ENCODE peak calls at places on chromosomes 4 and X, in four cellular contexts. One of them, this sample, is unnamed. For H3K9me2, the result is how much of the 10 kb centered on the place peaks cover.

GRCh38 chr4:59518005-59518823 is 1681.9 kb upstream of the ADGRL3 start:
- DNase-seq in hepatocyte: no peak
- DNase-seq in GM23248: no peak
- DNase-seq in OCI-LY7: no peak
- DNase-seq in this sample: no peak

GRCh38 chr4:109302366-109303140 is at the start of gene COL25A1:
- DNase-seq in hepatocyte: peak
- DNase-seq in GM23248: peak
- DNase-seq in OCI-LY7: no peak
- DNase-seq in this sample: peak

GRCh38 chrX:413322-414201 is 26.9 kb upstream of the PPP2R3B start:
- DNase-seq in hepatocyte: no peak
- DNase-seq in GM23248: no peak
- DNase-seq in OCI-LY7: no peak
- DNase-seq in this sample: no peak

GRCh38 chrX:119121341-119121740 is 6.3 kb downstream of the KIAA1210 start:
- DNase-seq in hepatocyte: no peak
- DNase-seq in GM23248: peak
- DNase-seq in OCI-LY7: no peak
- DNase-seq in this sample: no peak

GRCh38 chrX:143081231-143081630 is 55.5 kb downstream of the SPANXN4 start:
- DNase-seq in hepatocyte: no peak
- DNase-seq in GM23248: no peak
- DNase-seq in OCI-LY7: no peak
- DNase-seq in this sample: peak

GRCh38 chr4:4416981-4417380 is 30.1 kb downstream of the NSG1 start:
- DNase-seq in hepatocyte: no peak
- DNase-seq in GM23248: no peak
- DNase-seq in OCI-LY7: no peak
- DNase-seq in this sample: no peak

GRCh38 chrX:69232945-69233344 is 67.7 kb upstream of the PJA1 start:
- DNase-seq in hepatocyte: no peak
- DNase-seq in GM23248: peak
- DNase-seq in OCI-LY7: no peak
- DNase-seq in this sample: no peak

GRCh38 chr4:4460759-4461158 is 73.9 kb downstream of the NSG1 start:
- DNase-seq in hepatocyte: no peak
- DNase-seq in GM23248: no peak
- DNase-seq in OCI-LY7: no peak
- DNase-seq in this sample: no peak

GRCh38 chrX:23634181-23634580 is 33.1 kb upstream of the PRDX4 start:
- DNase-seq in hepatocyte: no peak
- DNase-seq in GM23248: peak
- DNase-seq in OCI-LY7: no peak
- DNase-seq in this sample: no peak

GRCh38 chr4:95219109-95219508 is 329.7 kb downstream of the UNC5C start:
- DNase-seq in hepatocyte: no peak
- DNase-seq in GM23248: peak
- DNase-seq in OCI-LY7: no peak
- DNase-seq in this sample: no peak

GRCh38 chr4:98620087-98620784 is 38.2 kb downstream of the TSPAN5 start:
- DNase-seq in hepatocyte: no peak
- DNase-seq in GM23248: no peak
- DNase-seq in OCI-LY7: no peak
- DNase-seq in this sample: no peak

GRCh38 chr4:119025916-119026661 is 109.5 kb upstream of the MYOZ2 start:
- DNase-seq in hepatocyte: peak
- DNase-seq in GM23248: peak
- DNase-seq in OCI-LY7: no peak
- DNase-seq in this sample: no peak

GRCh38 chr4:6772223-6772928 is 10.2 kb upstream of the KIAA0232 start:
- DNase-seq in hepatocyte: no peak
- DNase-seq in GM23248: peak
- DNase-seq in OCI-LY7: no peak
- DNase-seq in this sample: no peak

GRCh38 chr4:124980276-124980752 is 267.8 kb upstream of the ANKRD50 start:
- DNase-seq in hepatocyte: no peak
- DNase-seq in GM23248: peak
- DNase-seq in OCI-LY7: no peak
- DNase-seq in this sample: no peak

GRCh38 chr4:111510535-111510934 is 634.7 kb upstream of the FAM241A start:
- DNase-seq in hepatocyte: no peak
- DNase-seq in GM23248: peak
- DNase-seq in OCI-LY7: no peak
- DNase-seq in this sample: no peak

GRCh38 chr4:156252300-156253016 is 298.8 kb upstream of the CTSO start:
- DNase-seq in hepatocyte: no peak
- DNase-seq in GM23248: peak
- DNase-seq in OCI-LY7: no peak
- DNase-seq in this sample: no peak

GRCh38 chrX:41779058-41779564 is 55.1 kb downstream of the GPR82 start:
- DNase-seq in hepatocyte: peak
- DNase-seq in GM23248: peak
- DNase-seq in OCI-LY7: no peak
- DNase-seq in this sample: no peak

GRCh38 chr4:13617801-13618200 is 9.7 kb downstream of the BOD1L1 start:
- DNase-seq in hepatocyte: no peak
- DNase-seq in GM23248: no peak
- DNase-seq in OCI-LY7: no peak
- DNase-seq in this sample: no peak

GRCh38 chrX:68060506-68061205 is 372.6 kb downstream of the OPHN1 start:
- DNase-seq in hepatocyte: no peak
- DNase-seq in GM23248: no peak
- DNase-seq in OCI-LY7: no peak
- DNase-seq in this sample: no peak

GRCh38 chrX:135632353-135632752 is 81.1 kb upstream of the CT45A1 start:
- DNase-seq in hepatocyte: no peak
- DNase-seq in GM23248: no peak
- DNase-seq in OCI-LY7: peak
- DNase-seq in this sample: peak

GRCh38 chr4:165982934-165983333 is 109.9 kb downstream of the TLL1 start:
- DNase-seq in hepatocyte: no peak
- DNase-seq in GM23248: no peak
- DNase-seq in OCI-LY7: no peak
- DNase-seq in this sample: no peak

GRCh38 chr4:105060628-105061027 is 86.0 kb upstream of the TET2 start:
- DNase-seq in hepatocyte: no peak
- DNase-seq in GM23248: no peak
- DNase-seq in OCI-LY7: no peak
- DNase-seq in this sample: peak

GRCh38 chr4:183276106-183276505 is 44.0 kb downstream of the CLDN22 start:
- DNase-seq in hepatocyte: no peak
- DNase-seq in GM23248: no peak
- DNase-seq in OCI-LY7: no peak
- DNase-seq in this sample: no peak

GRCh38 chrX:152259150-152259549 is 120.8 kb upstream of the MAGEA10 start:
- DNase-seq in hepatocyte: no peak
- DNase-seq in GM23248: no peak
- DNase-seq in OCI-LY7: no peak
- DNase-seq in this sample: no peak

GRCh38 chr4:184250795-184251679 is 33.4 kb upstream of the ENPP6 start:
- DNase-seq in hepatocyte: peak
- DNase-seq in GM23248: peak
- DNase-seq in OCI-LY7: peak
- DNase-seq in this sample: peak

DNA sequence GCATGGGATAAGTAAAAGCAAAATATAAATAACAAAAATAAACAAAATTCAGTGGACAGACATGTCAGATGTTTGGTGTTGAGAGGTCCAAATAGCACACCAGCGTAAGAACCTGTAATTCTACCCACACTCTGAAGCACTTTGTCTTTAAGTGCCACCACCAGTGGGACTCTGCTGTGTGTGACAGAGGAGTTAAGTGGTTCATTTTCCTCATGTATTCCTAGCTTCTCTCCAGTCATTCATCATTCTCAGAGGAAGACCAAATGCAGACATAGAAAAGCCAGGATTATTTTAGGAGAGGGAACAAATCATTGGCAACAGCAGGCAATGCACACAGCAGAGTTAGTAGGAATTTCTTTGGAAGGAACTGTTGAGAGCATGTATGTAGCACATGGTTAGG is 43.1 kb upstream of the ARHGAP24 start:
- DNase-seq in hepatocyte: no peak
- DNase-seq in GM23248: no peak
- DNase-seq in OCI-LY7: no peak
- DNase-seq in this sample: no peak
- H3K4me3 ChIP-seq in hepatocyte: no peak
- H3K4me3 ChIP-seq in GM23248: no peak
- H3K4me3 ChIP-seq in OCI-LY7: no peak
- H3K4me3 ChIP-seq in this sample: no peak

GRCh38 chr4:153169811-153170210 is 34.4 kb upstream of the TRIM2 start:
- DNase-seq in hepatocyte: no peak
- DNase-seq in GM23248: no peak
- DNase-seq in OCI-LY7: no peak
- DNase-seq in this sample: no peak
- H3K9me2 ChIP-seq in hepatocyte: under half
- H3K9me2 ChIP-seq in GM23248: under half
- H3K9me2 ChIP-seq in OCI-LY7: under half
- H3K9me2 ChIP-seq in this sample: under half

GRCh38 chr4:53859305-53859704 is 205.1 kb downstream of the CHIC2 start:
- DNase-seq in hepatocyte: no peak
- DNase-seq in GM23248: no peak
- DNase-seq in OCI-LY7: no peak
- DNase-seq in this sample: no peak

GRCh38 chr4:53858744-53859143 is 205.7 kb downstream of the CHIC2 start:
- DNase-seq in hepatocyte: no peak
- DNase-seq in GM23248: no peak
- DNase-seq in OCI-LY7: no peak
- DNase-seq in this sample: no peak

GRCh38 chr4:53852343-53852742 is 212.1 kb downstream of the CHIC2 start:
- DNase-seq in hepatocyte: no peak
- DNase-seq in GM23248: no peak
- DNase-seq in OCI-LY7: no peak
- DNase-seq in this sample: no peak

GRCh38 chr4:53855886-53856260 is 208.5 kb downstream of the CHIC2 start:
- DNase-seq in hepatocyte: no peak
- DNase-seq in GM23248: peak
- DNase-seq in OCI-LY7: no peak
- DNase-seq in this sample: no peak

DNA sequence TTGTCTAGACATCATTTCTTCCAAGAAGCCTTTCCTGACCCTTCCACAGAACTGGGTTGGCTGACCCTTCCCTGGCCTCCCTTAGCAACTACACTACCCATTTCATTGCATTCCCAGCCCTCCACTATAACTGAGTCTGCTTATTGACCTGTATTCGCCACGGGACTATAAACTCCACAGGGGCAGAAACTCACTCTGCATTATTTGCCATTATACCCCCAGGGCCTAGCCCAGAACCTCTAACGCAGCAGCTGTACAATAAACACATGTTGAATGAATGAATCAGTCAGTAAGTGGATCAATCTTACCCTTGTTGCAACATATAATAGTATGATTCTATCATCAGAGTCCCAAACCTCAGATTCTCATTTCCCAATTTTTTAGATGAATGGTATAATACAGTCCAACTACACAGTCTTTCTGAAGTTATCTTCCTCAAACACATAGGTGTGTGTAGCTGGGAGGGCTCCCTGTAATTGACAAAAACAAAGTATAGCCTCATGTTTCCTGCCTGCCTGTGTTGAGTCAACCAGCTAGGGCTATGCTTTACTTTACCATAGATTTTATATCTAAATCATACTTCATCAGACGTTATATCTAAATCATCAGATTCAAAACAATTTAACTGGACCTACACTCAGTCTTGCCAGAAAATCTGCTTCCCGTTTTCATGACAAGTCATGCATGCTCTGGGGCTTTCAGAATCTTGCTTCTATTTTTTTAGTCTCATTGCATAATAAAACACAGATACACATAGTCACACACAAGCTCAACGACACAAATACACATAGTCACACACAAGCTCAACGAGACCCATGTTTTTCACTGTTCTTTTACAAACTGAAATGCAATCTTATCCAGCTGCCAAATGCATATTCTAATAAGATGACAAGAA is 209.2 kb downstream of the CHIC2 start:
- DNase-seq in hepatocyte: no peak
- DNase-seq in GM23248: peak
- DNase-seq in OCI-LY7: peak
- DNase-seq in this sample: no peak
- H3K4me3 ChIP-seq in hepatocyte: no peak
- H3K4me3 ChIP-seq in GM23248: peak
- H3K4me3 ChIP-seq in OCI-LY7: peak
- H3K4me3 ChIP-seq in this sample: no peak

GRCh38 chr4:79232555-79232954 is 93.3 kb downstream of the NAA11 start:
- DNase-seq in hepatocyte: no peak
- DNase-seq in GM23248: no peak
- DNase-seq in OCI-LY7: no peak
- DNase-seq in this sample: no peak
- H3K9me2 ChIP-seq in hepatocyte: under half
- H3K9me2 ChIP-seq in GM23248: under half
- H3K9me2 ChIP-seq in OCI-LY7: under half
- H3K9me2 ChIP-seq in this sample: under half

GRCh38 chrX:79153348-79153747 is 8.9 kb downstream of the GPR174 start:
- DNase-seq in hepatocyte: no peak
- DNase-seq in GM23248: no peak
- DNase-seq in OCI-LY7: no peak
- DNase-seq in this sample: peak
- H3K4me3 ChIP-seq in hepatocyte: no peak
- H3K4me3 ChIP-seq in GM23248: no peak
- H3K4me3 ChIP-seq in OCI-LY7: no peak
- H3K4me3 ChIP-seq in this sample: peak

DNA sequence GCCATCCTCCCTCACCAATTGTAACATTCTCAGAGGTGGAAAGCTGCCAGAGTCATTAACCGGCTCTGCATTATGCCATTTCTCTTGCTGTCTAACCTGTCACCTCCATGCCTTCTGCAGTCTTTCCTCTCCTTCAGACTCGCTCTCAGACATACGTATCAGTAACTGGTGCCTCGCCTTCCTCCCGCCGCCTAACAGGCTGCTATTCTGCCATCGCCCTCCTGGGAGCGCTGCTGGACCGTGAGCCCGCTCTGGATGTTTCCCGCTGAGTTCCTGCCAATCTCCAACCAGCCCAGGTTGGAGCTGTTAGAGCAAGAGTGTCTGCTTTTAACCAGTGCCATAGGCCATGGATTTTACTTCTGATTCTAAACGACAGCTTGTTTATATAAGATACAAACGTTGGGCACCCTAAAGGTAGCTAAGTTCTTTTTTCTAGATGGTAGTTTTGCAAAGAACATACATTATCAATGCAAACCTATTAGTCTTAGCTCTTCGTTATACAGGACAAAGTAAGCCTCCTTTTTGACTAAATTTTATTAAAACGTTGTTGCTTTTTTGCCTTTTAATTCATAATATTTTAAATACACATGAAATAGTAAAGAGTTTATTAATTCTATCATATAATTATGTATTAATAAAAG is 59.5 kb upstream of the NEIL3 start:
- DNase-seq in hepatocyte: peak
- DNase-seq in GM23248: peak
- DNase-seq in OCI-LY7: peak
- DNase-seq in this sample: no peak
- H3K9me2 ChIP-seq in hepatocyte: under half
- H3K9me2 ChIP-seq in GM23248: under half
- H3K9me2 ChIP-seq in OCI-LY7: under half
- H3K9me2 ChIP-seq in this sample: under half

GRCh38 chrX:134000260-134001245 is 15.2 kb upstream of the GPC3 start:
- DNase-seq in hepatocyte: no peak
- DNase-seq in GM23248: no peak
- DNase-seq in OCI-LY7: no peak
- DNase-seq in this sample: no peak
- H3K4me3 ChIP-seq in hepatocyte: no peak
- H3K4me3 ChIP-seq in GM23248: no peak
- H3K4me3 ChIP-seq in OCI-LY7: no peak
- H3K4me3 ChIP-seq in this sample: no peak

GRCh38 chrX:121132675-121133074 is 85.3 kb downstream of the GLUD2 start:
- DNase-seq in hepatocyte: no peak
- DNase-seq in GM23248: no peak
- DNase-seq in OCI-LY7: no peak
- DNase-seq in this sample: no peak
- H3K9me2 ChIP-seq in hepatocyte: under half
- H3K9me2 ChIP-seq in GM23248: under half
- H3K9me2 ChIP-seq in OCI-LY7: under half
- H3K9me2 ChIP-seq in this sample: under half